ENCODE peak calls at places on chromosomes 11 and 22, in nine cellular contexts. H is left ventricle myocardium inferior, G is heart right ventricle, F is OCI-LY7, D is A549, L is GM06990, Z is glutamatergic neuron, Q is hepatocyte, N is fibroblast of the aortic adventitia. U is an unnamed sample.

GRCh38 chr11:31813961-31814868 is 3.1 kb upstream of the PAX6 start:
- DNase-seq in H (no peak), G (no peak), F (no peak), D (no peak), L (no peak), Z (no peak), Q (no peak), N (no peak), U (no peak)

GRCh38 chr22:47332246-47332980 is 570.0 kb downstream of the TBC1D22A start:
- DNase-seq in H (no peak), G (no peak), F (no peak), D (no peak), L (no peak), Z (no peak), Q (no peak), N (no peak), U (no peak)

GRCh38 chr22:39491696-39492095 is 10.4 kb upstream of the MIEF1 start:
- DNase-seq in H (no peak), G (no peak), F (no peak), D (no peak), L (no peak), Z (no peak), Q (no peak), N (no peak), U (no peak)

GRCh38 chr11:66844496-66845142 is 1.4 kb downstream of the RCE1 start:
- DNase-seq in H (no peak), G (no peak), F (no peak), D (no peak), L (no peak), Z (no peak), Q (no peak), N (no peak), U (no peak)

GRCh38 chr11:82315093-82315492 is 418.6 kb downstream of the FAM181B start:
- DNase-seq in H (no peak), G (no peak), F (peak), D (peak), L (no peak), Z (peak), Q (peak), N (no peak), U (no peak)

GRCh38 chr22:23156286-23156685 is 11.0 kb downstream of the RAB36 start:
- DNase-seq in H (no peak), G (no peak), F (no peak), D (no peak), L (no peak), Z (no peak), Q (no peak), N (no peak), U (no peak)

GRCh38 chr11:62958547-62959071 is 26.2 kb downstream of the SLC22A6 start:
- DNase-seq in H (peak), G (no peak), F (no peak), D (no peak), L (no peak), Z (no peak), Q (peak), N (peak), U (no peak)

GRCh38 chr11:66467756-66468155 is 1.1 kb downstream of the PELI3 start:
- DNase-seq in H (no peak), G (no peak), F (no peak), D (no peak), L (no peak), Z (no peak), Q (peak), N (no peak), U (peak)

GRCh38 chr11:1926156-1927031 is 6.9 kb downstream of the TNNT3 start:
- DNase-seq in H (no peak), G (no peak), F (no peak), D (no peak), L (no peak), Z (no peak), Q (no peak), N (no peak), U (no peak)

GRCh38 chr22:32469799-32470212 is 4.8 kb upstream of the FBXO7 start:
- DNase-seq in H (no peak), G (no peak), F (no peak), D (peak), L (no peak), Z (no peak), Q (peak), N (peak), U (no peak)

GRCh38 chr11:72581067-72581466 is 93.2 kb downstream of the PDE2A start:
- DNase-seq in H (no peak), G (no peak), F (no peak), D (no peak), L (no peak), Z (no peak), Q (no peak), N (no peak), U (no peak)

GRCh38 chr11:40293655-40294342 is 1165.7 kb downstream of the LRRC4C start:
- DNase-seq in H (peak), G (peak), F (peak), D (peak), L (no peak), Z (peak), Q (peak), N (peak), U (peak)

GRCh38 chr11:3041699-3042098 is 15.5 kb downstream of the CARS1 start:
- DNase-seq in H (peak), G (peak), F (no peak), D (no peak), L (no peak), Z (no peak), Q (no peak), N (no peak), U (no peak)

GRCh38 chr11:23679041-23679440 is 817.8 kb upstream of the LUZP2 start:
- DNase-seq in H (no peak), G (no peak), F (no peak), D (no peak), L (no peak), Z (no peak), Q (no peak), N (no peak), U (no peak)

GRCh38 chr11:69908511-69909220 is 89.5 kb upstream of the FGF3 start:
- DNase-seq in H (peak), G (no peak), F (no peak), D (no peak), L (no peak), Z (no peak), Q (no peak), N (no peak), U (no peak)

GRCh38 chr22:41947181-41948080 is 479 bp upstream of the CENPM start:
- DNase-seq in H (no peak), G (no peak), F (peak), D (no peak), L (peak), Z (no peak), Q (no peak), N (no peak), U (no peak)

GRCh38 chr22:41949297-41949965 is 2.5 kb upstream of the CENPM start:
- DNase-seq in H (no peak), G (no peak), F (peak), D (no peak), L (peak), Z (no peak), Q (no peak), N (no peak), U (no peak)

GRCh38 chr22:41948142-41948541 is 1.2 kb upstream of the CENPM start:
- DNase-seq in H (no peak), G (no peak), F (no peak), D (no peak), L (no peak), Z (no peak), Q (no peak), N (no peak), U (no peak)

GRCh38 chr22:41943661-41944209 is 3.2 kb downstream of the CENPM start:
- DNase-seq in H (no peak), G (no peak), F (no peak), D (no peak), L (no peak), Z (no peak), Q (no peak), N (peak), U (no peak)

GRCh38 chr22:41946360-41947180 is at the start of gene CENPM:
- DNase-seq in H (peak), G (peak), F (peak), D (peak), L (peak), Z (peak), Q (peak), N (peak), U (peak)
- TF ChIP-seq CTCF in H (peak), G (no peak), F (peak), D (no peak), L (peak), Z (no peak), Q (peak), N (peak), U (peak)

GRCh38 chr11:117510646-117511045 is 183.0 kb downstream of the CEP164 start:
- DNase-seq in H (no peak), G (no peak), F (no peak), D (no peak), L (no peak), Z (no peak), Q (no peak), N (no peak), U (no peak)

GRCh38 chr11:117511483-117511934 is 183.9 kb downstream of the CEP164 start:
- DNase-seq in H (no peak), G (no peak), F (no peak), D (no peak), L (no peak), Z (no peak), Q (no peak), N (no peak), U (no peak)

GRCh38 chr11:117506856-117507425 is 179.3 kb downstream of the CEP164 start:
- DNase-seq in H (no peak), G (no peak), F (no peak), D (no peak), L (no peak), Z (no peak), Q (no peak), N (no peak), U (no peak)

GRCh38 chr11:117511981-117512448 is 184.4 kb downstream of the CEP164 start:
- DNase-seq in H (no peak), G (no peak), F (no peak), D (no peak), L (no peak), Z (no peak), Q (peak), N (no peak), U (no peak)

DNA sequence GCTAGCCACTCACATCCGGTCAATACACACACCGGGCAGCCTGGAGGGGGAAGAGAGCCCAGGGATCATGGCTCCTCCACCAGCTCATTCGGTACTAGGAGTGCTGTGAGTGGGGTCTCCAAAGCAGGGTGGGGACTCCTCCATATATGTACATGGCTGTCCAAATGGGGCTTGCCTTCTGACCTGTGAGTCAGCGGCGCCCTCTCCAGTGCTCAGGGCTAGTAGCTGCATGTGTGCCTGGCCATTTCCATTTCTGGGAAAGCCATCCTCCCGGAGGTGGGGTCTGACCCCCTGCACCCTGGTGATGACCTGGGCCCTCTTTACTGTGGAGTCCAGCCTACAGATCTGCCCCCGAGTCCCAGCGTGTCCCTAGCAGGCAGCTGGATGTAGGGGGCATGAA is 181.9 kb downstream of the CEP164 start:
- DNase-seq in H (no peak), G (no peak), F (no peak), D (no peak), L (no peak), Z (no peak), Q (no peak), N (no peak), U (no peak)
- TF ChIP-seq CTCF in H (no peak), G (no peak), F (peak), D (no peak), L (no peak), Z (no peak), Q (no peak), N (no peak), U (no peak)

GRCh38 chr22:24703101-24703500 is 71.4 kb downstream of the PIWIL3 start:
- DNase-seq in H (peak), G (peak), F (no peak), D (no peak), L (no peak), Z (no peak), Q (peak), N (no peak), U (no peak)

GRCh38 chr22:24706050-24706449 is 68.5 kb downstream of the PIWIL3 start:
- DNase-seq in H (no peak), G (no peak), F (no peak), D (peak), L (no peak), Z (peak), Q (no peak), N (no peak), U (peak)

GRCh38 chr22:24706732-24707476 is 67.6 kb downstream of the PIWIL3 start:
- DNase-seq in H (no peak), G (no peak), F (no peak), D (no peak), L (no peak), Z (no peak), Q (no peak), N (no peak), U (no peak)

DNA sequence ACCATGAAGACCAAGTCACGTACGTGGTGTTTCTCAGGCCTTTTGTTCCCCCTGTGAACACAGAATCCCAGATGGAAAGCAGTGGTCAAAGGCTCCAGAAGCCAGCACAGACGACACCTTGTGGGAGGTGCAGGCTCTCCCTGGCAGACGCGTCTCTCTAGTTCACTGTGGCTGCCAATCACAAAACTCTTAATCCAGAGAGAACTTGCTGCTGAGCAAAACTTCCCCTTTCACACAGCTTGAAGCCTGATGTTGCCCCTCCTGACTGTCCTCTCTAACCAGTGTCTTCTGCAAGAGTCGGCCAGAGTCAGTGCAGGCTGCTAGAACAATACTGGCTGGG is 67.1 kb downstream of the PIWIL3 start:
- DNase-seq in H (no peak), G (no peak), F (no peak), D (peak), L (no peak), Z (no peak), Q (no peak), N (no peak), U (no peak)
- TF ChIP-seq CTCF in H (peak), G (no peak), F (no peak), D (no peak), L (no peak), Z (no peak), Q (peak), N (no peak), U (no peak)

DNA sequence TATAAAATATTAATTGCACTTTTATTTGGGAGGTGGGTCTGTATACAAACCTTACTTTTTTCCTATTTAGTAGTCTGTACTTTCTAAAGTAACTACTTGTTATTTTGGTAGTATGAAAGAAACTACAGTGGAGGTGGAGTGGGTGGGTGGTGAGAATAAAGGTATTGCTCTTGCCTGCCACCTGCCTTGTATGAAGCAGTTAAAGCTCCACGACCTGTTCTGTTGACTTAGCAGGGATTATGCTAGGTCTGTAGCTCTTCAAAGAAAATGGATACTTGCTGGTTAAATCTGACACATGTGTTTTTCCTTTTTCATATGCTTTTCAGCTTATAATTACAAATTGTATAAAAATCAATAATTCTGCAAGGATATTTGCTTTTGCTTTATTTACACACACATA is 111.9 kb downstream of the EHF start:
- DNase-seq in H (no peak), G (no peak), F (no peak), D (no peak), L (no peak), Z (no peak), Q (no peak), N (no peak), U (no peak)
- TF ChIP-seq CTCF in H (no peak), G (no peak), F (no peak), D (no peak), L (no peak), Z (no peak), Q (no peak), N (no peak), U (no peak)

DNA sequence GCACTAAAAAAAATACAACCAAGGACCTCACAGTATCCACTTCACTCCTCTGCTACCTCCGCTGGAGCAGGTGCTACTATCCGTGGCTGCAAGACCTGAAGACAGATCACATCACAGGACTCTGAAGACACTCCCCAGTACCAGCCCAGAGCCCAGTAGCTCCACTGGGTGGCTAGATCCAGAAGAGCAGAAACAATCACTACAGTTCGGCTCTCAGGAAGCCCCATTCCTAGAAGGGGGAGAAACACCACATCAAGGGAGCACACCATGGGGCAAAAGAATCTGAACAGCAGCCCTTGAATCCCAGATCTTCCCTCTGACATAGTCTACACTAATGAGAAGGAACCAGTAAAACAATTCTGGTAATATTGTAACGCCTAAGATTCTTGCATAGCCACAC is 494.0 kb upstream of the FAT3 start:
- DNase-seq in H (no peak), G (no peak), F (no peak), D (no peak), L (no peak), Z (no peak), Q (no peak), N (no peak), U (no peak)
- TF ChIP-seq CTCF in H (no peak), G (no peak), F (no peak), D (no peak), L (no peak), Z (no peak), Q (no peak), N (no peak), U (no peak)

GRCh38 chr11:121743285-121743684 is 290.5 kb upstream of the SORL1-AS1 start:
- DNase-seq in H (no peak), G (no peak), F (no peak), D (no peak), L (no peak), Z (no peak), Q (no peak), N (no peak), U (no peak)

GRCh38 chr11:121740902-121741301 is 288.1 kb upstream of the SORL1-AS1 start:
- DNase-seq in H (no peak), G (no peak), F (no peak), D (no peak), L (no peak), Z (no peak), Q (no peak), N (no peak), U (no peak)

GRCh38 chr11:121741316-121741715 is 288.5 kb upstream of the SORL1-AS1 start:
- DNase-seq in H (peak), G (peak), F (no peak), D (no peak), L (no peak), Z (no peak), Q (peak), N (peak), U (no peak)

GRCh38 chr11:121741954-121742361 is 289.2 kb upstream of the SORL1-AS1 start:
- DNase-seq in H (peak), G (peak), F (no peak), D (no peak), L (no peak), Z (no peak), Q (peak), N (peak), U (no peak)
- TF ChIP-seq CTCF in H (peak), G (no peak), F (no peak), D (no peak), L (no peak), Z (no peak), Q (peak), N (peak), U (no peak)

DNA sequence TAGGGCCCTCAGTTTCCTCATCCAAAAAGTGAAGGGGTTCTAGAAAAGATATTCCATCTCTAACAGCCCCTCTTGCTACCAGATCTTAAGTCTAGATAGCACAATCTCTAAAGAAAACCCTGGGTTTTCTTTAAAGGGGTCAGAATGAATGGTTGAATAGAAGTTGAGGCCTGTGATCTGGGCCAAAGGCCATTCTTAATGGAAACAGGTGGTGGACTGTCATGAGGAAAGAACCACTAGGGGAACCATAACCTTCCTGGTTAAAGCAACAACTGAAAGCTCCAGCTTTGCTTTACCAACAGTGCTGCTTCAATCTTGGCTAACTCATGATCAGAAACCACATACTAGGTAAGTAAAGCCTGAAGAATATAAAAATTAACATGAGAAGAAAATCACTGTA is 1.8 kb downstream of the CELF1 start:
- DNase-seq in H (no peak), G (no peak), F (peak), D (peak), L (no peak), Z (no peak), Q (peak), N (peak), U (no peak)
- TF ChIP-seq CTCF in H (peak), G (no peak), F (peak), D (no peak), L (peak), Z (peak), Q (no peak), N (peak), U (peak)

DNA sequence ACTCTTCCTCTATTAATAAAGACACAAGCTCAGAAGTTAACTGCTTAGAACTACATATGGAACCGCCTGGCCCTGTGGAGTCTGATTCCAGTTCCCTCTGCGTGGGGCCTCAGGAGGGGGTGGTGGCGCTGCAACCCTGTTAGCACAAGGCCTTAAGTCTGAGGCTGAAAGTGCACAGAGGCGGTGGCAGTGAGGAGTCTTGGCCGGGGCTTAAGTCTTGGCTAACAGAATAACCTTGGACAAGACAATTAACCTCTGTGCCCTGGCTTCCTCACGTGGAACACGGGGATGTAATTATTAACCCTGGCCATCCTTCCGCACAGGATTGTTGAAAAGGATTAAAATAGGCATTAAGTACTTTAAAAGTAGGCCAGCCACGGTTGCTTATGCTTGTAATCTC is 191.5 kb downstream of the CEP164 start:
- DNase-seq in H (no peak), G (no peak), F (no peak), D (no peak), L (no peak), Z (no peak), Q (peak), N (no peak), U (no peak)
- TF ChIP-seq CTCF in H (no peak), G (no peak), F (no peak), D (no peak), L (no peak), Z (no peak), Q (peak), N (no peak), U (no peak)

GRCh38 chr22:40853961-40854360 is 2.5 kb downstream of the ST13 start:
- DNase-seq in H (no peak), G (no peak), F (peak), D (no peak), L (no peak), Z (no peak), Q (no peak), N (no peak), U (no peak)

GRCh38 chr22:40855104-40855959 is 1.1 kb downstream of the ST13 start:
- DNase-seq in H (no peak), G (no peak), F (no peak), D (no peak), L (peak), Z (no peak), Q (peak), N (peak), U (no peak)

GRCh38 chr22:40855960-40856512 is 403 bp downstream of the ST13 start:
- DNase-seq in H (peak), G (no peak), F (peak), D (peak), L (peak), Z (peak), Q (peak), N (peak), U (peak)

GRCh38 chr22:40857309-40857851 is 432 bp downstream of the XPNPEP3 start:
- DNase-seq in H (no peak), G (no peak), F (no peak), D (no peak), L (no peak), Z (no peak), Q (no peak), N (peak), U (no peak)

GRCh38 chr22:40856513-40857308 is at the start of the genes ST13 and XPNPEP3:
- DNase-seq in H (peak), G (peak), F (peak), D (peak), L (peak), Z (peak), Q (peak), N (peak), U (peak)
- TF ChIP-seq CTCF in H (peak), G (no peak), F (peak), D (peak), L (peak), Z (peak), Q (peak), N (peak), U (no peak)